ENCODE peak calls at places on chromosomes 5 and 9, in seven cellular contexts. J is IMR-90, W is H1, G is mesenchymal stem cell, B is mesendoderm, Q is neuronal stem cell, F is H9. H is an unnamed sample.

GRCh38 chr5:163794993-163795392 is 289.6 kb downstream of the MAT2B start:
- DNase-seq in J (no peak), W (no peak), G (no peak), B (no peak), Q (no peak), F (no peak), H (no peak)

GRCh38 chr9:84139296-84140100 is 158.9 kb downstream of the RMI1 start:
- DNase-seq in J (peak), W (no peak), G (no peak), B (no peak), Q (no peak), F (no peak), H (no peak)

GRCh38 chr9:123725389-123725788 is 204.5 kb downstream of the DENND1A start:
- DNase-seq in J (peak), W (no peak), G (no peak), B (no peak), Q (no peak), F (peak), H (no peak)

GRCh38 chr9:134222018-134222573 is 57.7 kb upstream of the RNU6ATAC start:
- DNase-seq in J (no peak), W (no peak), G (peak), B (no peak), Q (no peak), F (no peak), H (no peak)

GRCh38 chr5:107779472-107779871 is 108.7 kb upstream of the EFNA5 start:
- DNase-seq in J (no peak), W (no peak), G (no peak), B (no peak), Q (no peak), F (no peak), H (no peak)

GRCh38 chr5:141492168-141492885 is 3.4 kb downstream of the PCDHGC5 start:
- DNase-seq in J (no peak), W (no peak), G (no peak), B (no peak), Q (no peak), F (peak), H (no peak)

GRCh38 chr9:123749580-123750202 is 180.2 kb downstream of the DENND1A start:
- DNase-seq in J (peak), W (no peak), G (no peak), B (peak), Q (no peak), F (no peak), H (peak)

GRCh38 chr5:5278201-5278814 is 138.2 kb downstream of the ADAMTS16 start:
- DNase-seq in J (no peak), W (no peak), G (no peak), B (no peak), Q (no peak), F (no peak), H (no peak)

GRCh38 chr9:130110596-130111021 is 56.9 kb downstream of the GPR107 start:
- DNase-seq in J (peak), W (no peak), G (peak), B (peak), Q (no peak), F (no peak), H (no peak)

GRCh38 chr5:175434800-175435199 is 9.2 kb downstream of the DRD1 start:
- DNase-seq in J (no peak), W (no peak), G (no peak), B (peak), Q (no peak), F (peak), H (no peak)

GRCh38 chr9:127444283-127444920 is 6.8 kb downstream of the RPL12 start:
- DNase-seq in J (no peak), W (no peak), G (no peak), B (peak), Q (no peak), F (peak), H (no peak)
- H3K18ac ChIP-seq in J (no peak), W (no peak), G (no peak), B (no peak), Q (no peak), F (no peak), H (no peak)

GRCh38 chr5:180049357-180049673 is 22.2 kb downstream of the RNF130 start:
- DNase-seq in J (no peak), W (no peak), G (no peak), B (no peak), Q (no peak), F (no peak), H (no peak)
- H3K27ac ChIP-seq in J (no peak), W (no peak), G (no peak), B (no peak), Q (no peak), F (no peak), H (no peak)

GRCh38 chr9:96619491-96620154 is at the start of gene CDC14B:
- DNase-seq in J (peak), W (peak), G (peak), B (peak), Q (peak), F (peak), H (peak)
- H4K8ac ChIP-seq in J (peak), W (peak), G (peak), B (peak), Q (no peak), F (no peak), H (peak)

GRCh38 chr9:26540094-26540493 is 352.5 kb downstream of the CAAP1 start:
- DNase-seq in J (no peak), W (no peak), G (no peak), B (no peak), Q (no peak), F (no peak), H (no peak)
- H3K18ac ChIP-seq in J (no peak), W (no peak), G (no peak), B (no peak), Q (no peak), F (no peak), H (no peak)

GRCh38 chr5:150377964-150378694 is 20.6 kb downstream of the TCOF1 start:
- DNase-seq in J (peak), W (no peak), G (peak), B (peak), Q (no peak), F (no peak), H (peak)
- H3K27ac ChIP-seq in J (peak), W (no peak), G (peak), B (no peak), Q (peak), F (no peak), H (peak)

GRCh38 chr9:19631181-19631580 is 157.7 kb downstream of the SLC24A2 start:
- DNase-seq in J (no peak), W (no peak), G (no peak), B (no peak), Q (no peak), F (no peak), H (no peak)
- H4K8ac ChIP-seq in J (no peak), W (no peak), G (no peak), B (no peak), Q (no peak), F (no peak), H (no peak)

GRCh38 chr5:63957617-63958016 is 4.6 kb downstream of the HTR1A start:
- DNase-seq in J (no peak), W (no peak), G (no peak), B (no peak), Q (no peak), F (no peak), H (no peak)

GRCh38 chr5:63961125-63961597 is 1.1 kb downstream of the HTR1A start:
- DNase-seq in J (no peak), W (no peak), G (no peak), B (no peak), Q (no peak), F (peak), H (no peak)

GRCh38 chr5:63960646-63961045 is 1.6 kb downstream of the HTR1A start:
- DNase-seq in J (no peak), W (no peak), G (no peak), B (no peak), Q (no peak), F (no peak), H (no peak)

GRCh38 chr5:63959177-63959982 is 2.9 kb downstream of the HTR1A start:
- DNase-seq in J (no peak), W (peak), G (no peak), B (peak), Q (peak), F (peak), H (no peak)

GRCh38 chr5:63958654-63959053 is 3.6 kb downstream of the HTR1A start:
- DNase-seq in J (no peak), W (no peak), G (no peak), B (no peak), Q (no peak), F (no peak), H (no peak)
- H3K18ac ChIP-seq in J (no peak), W (no peak), G (no peak), B (no peak), Q (no peak), F (no peak), H (no peak)

GRCh38 chr5:151196556-151197290 is 27.2 kb downstream of the CCDC69 start:
- DNase-seq in J (no peak), W (no peak), G (no peak), B (no peak), Q (no peak), F (no peak), H (no peak)

GRCh38 chr5:151192626-151193025 is 31.3 kb downstream of the CCDC69 start:
- DNase-seq in J (no peak), W (no peak), G (no peak), B (no peak), Q (no peak), F (no peak), H (no peak)

GRCh38 chr5:151195622-151196021 is 28.3 kb downstream of the CCDC69 start:
- DNase-seq in J (no peak), W (no peak), G (no peak), B (no peak), Q (no peak), F (no peak), H (peak)

GRCh38 chr5:151189151-151189550 is 31.6 kb upstream of the ANXA6 start:
- DNase-seq in J (no peak), W (no peak), G (no peak), B (no peak), Q (no peak), F (no peak), H (no peak)

DNA sequence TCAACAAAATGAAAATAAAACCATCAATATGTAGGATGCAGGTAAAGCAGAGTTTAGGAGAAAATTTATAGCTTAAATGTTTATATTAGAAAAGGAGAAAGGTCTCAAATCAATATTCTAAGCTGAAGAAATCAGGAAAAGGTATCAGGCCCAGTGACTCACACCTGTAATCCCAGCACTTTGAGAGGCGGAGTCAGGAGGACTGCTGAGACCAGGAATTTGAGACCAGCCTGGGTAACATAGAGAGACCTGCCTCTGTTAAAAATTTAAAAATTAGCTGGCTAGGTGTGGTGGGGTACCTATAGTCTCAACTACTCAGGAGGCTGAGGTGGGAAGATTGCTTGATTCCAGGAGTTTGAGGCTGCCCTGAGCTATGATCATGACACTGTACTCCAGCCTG is 32.2 kb downstream of the CCDC69 start:
- DNase-seq in J (no peak), W (no peak), G (no peak), B (peak), Q (no peak), F (peak), H (no peak)
- H3K27ac ChIP-seq in J (no peak), W (no peak), G (no peak), B (no peak), Q (no peak), F (no peak), H (no peak)

GRCh38 chr9:111150241-111150640 is 112.0 kb upstream of the LPAR1 start:
- DNase-seq in J (no peak), W (no peak), G (no peak), B (no peak), Q (no peak), F (no peak), H (no peak)

GRCh38 chr9:111147021-111147420 is 108.8 kb upstream of the LPAR1 start:
- DNase-seq in J (no peak), W (no peak), G (no peak), B (no peak), Q (no peak), F (no peak), H (no peak)

GRCh38 chr9:111152614-111153013 is 114.3 kb upstream of the LPAR1 start:
- DNase-seq in J (no peak), W (no peak), G (no peak), B (no peak), Q (no peak), F (no peak), H (no peak)

GRCh38 chr9:111148994-111149759 is 110.9 kb upstream of the LPAR1 start:
- DNase-seq in J (no peak), W (no peak), G (no peak), B (peak), Q (no peak), F (no peak), H (no peak)

DNA sequence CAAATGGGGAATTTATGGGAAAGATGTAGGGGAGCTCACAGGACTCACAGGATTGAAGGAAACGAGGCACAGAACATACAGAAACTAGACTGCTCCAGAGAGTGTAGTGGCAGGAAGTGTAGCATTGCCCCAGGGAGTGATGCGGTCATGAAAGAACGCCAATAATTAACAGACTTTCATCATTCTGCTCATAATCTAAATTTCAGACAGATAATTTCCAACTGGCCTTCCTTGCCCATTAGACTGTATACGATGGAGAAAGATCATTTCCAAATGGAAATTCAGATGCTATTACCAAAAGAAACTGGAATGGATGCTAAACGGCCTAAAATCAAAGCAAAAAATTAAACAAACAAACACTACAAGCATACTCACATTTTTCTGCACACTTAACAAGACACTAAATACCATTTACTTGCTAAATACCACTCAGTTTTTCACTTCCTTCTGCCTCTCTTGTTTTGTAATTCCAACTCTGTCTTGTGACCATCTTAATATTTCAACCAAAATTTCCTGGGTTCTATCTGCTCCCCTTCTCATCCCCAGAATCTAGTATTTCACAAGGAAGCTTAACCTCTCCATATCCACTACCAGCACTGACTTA is 110.2 kb upstream of the LPAR1 start:
- DNase-seq in J (peak), W (no peak), G (peak), B (no peak), Q (no peak), F (no peak), H (peak)
- H4K8ac ChIP-seq in J (peak), W (no peak), G (no peak), B (no peak), Q (no peak), F (no peak), H (no peak)

GRCh38 chr9:105976257-105976656 is 281.9 kb downstream of the TMEM38B start:
- DNase-seq in J (no peak), W (no peak), G (no peak), B (peak), Q (no peak), F (no peak), H (peak)

GRCh38 chr9:105969672-105970071 is 275.3 kb downstream of the TMEM38B start:
- DNase-seq in J (no peak), W (no peak), G (no peak), B (no peak), Q (no peak), F (no peak), H (peak)

GRCh38 chr9:105973811-105974407 is 279.6 kb downstream of the TMEM38B start:
- DNase-seq in J (no peak), W (no peak), G (peak), B (peak), Q (peak), F (no peak), H (peak)

GRCh38 chr9:105968811-105969466 is 274.6 kb downstream of the TMEM38B start:
- DNase-seq in J (no peak), W (no peak), G (no peak), B (no peak), Q (no peak), F (no peak), H (peak)

GRCh38 chr9:105972805-105973204 is 278.5 kb downstream of the TMEM38B start:
- DNase-seq in J (no peak), W (no peak), G (no peak), B (no peak), Q (no peak), F (no peak), H (no peak)
- H3K18ac ChIP-seq in J (no peak), W (no peak), G (no peak), B (no peak), Q (no peak), F (no peak), H (no peak)

H was measured in trophoblast cell.